ENCODE peak calls at places on chromosome 10, in ten cellular contexts. A is heart left ventricle; Z is RWPE2; D is Panc1; B is CD4-positive, alpha-beta T cell; G is HepG2; S is left lung; W is pancreas; C is HCT116; U is DND-41. V is an unnamed sample.

GRCh38 chr10:33229944-33230267 is 104.6 kb downstream of the NRP1 start:
- ATAC-seq in A (no peak), Z (peak), D (peak), B (no peak), G (no peak), S (peak), W (no peak), C (no peak), U (no peak), V (no peak)

GRCh38 chr10:33245343-33245742 is 89.1 kb downstream of the NRP1 start:
- ATAC-seq in A (no peak), Z (no peak), D (no peak), B (no peak), G (no peak), S (no peak), W (no peak), C (no peak), U (no peak), V (no peak)

GRCh38 chr10:107163086-107163880 is 1.2 kb downstream of the SORCS1 start:
- ATAC-seq in A (no peak), Z (peak), D (no peak), B (no peak), G (no peak), S (no peak), W (peak), C (no peak), U (no peak), V (peak)

GRCh38 chr10:105181616-105182015 is 540.5 kb downstream of the SORCS3 start:
- ATAC-seq in A (no peak), Z (no peak), D (no peak), B (no peak), G (no peak), S (no peak), W (no peak), C (no peak), U (no peak), V (no peak)

GRCh38 chr10:114388275-114388674 is 16.0 kb downstream of the AFAP1L2 start:
- ATAC-seq in A (no peak), Z (peak), D (peak), B (no peak), G (no peak), S (no peak), W (no peak), C (no peak), U (no peak), V (no peak)

GRCh38 chr10:125397608-125398007 is 237.2 kb upstream of the CTBP2 start:
- ATAC-seq in A (no peak), Z (no peak), D (no peak), B (no peak), G (no peak), S (no peak), W (no peak), C (no peak), U (no peak), V (no peak)

GRCh38 chr10:4051408-4052151 is 266.6 kb upstream of the KLF6 start:
- ATAC-seq in A (peak), Z (no peak), D (no peak), B (no peak), G (no peak), S (peak), W (no peak), C (no peak), U (no peak), V (peak)

GRCh38 chr10:70487824-70488223 is 9.3 kb downstream of the PALD1 start:
- ATAC-seq in A (no peak), Z (no peak), D (no peak), B (no peak), G (no peak), S (no peak), W (no peak), C (no peak), U (no peak), V (no peak)

GRCh38 chr10:18308600-18308999 is 168.4 kb downstream of the CACNB2 start:
- ATAC-seq in A (peak), Z (no peak), D (no peak), B (no peak), G (no peak), S (no peak), W (no peak), C (no peak), U (no peak), V (peak)

GRCh38 chr10:76581685-76582084 is 1055.9 kb downstream of the KCNMA1 start:
- ATAC-seq in A (no peak), Z (no peak), D (no peak), B (no peak), G (no peak), S (peak), W (peak), C (no peak), U (no peak), V (no peak)

GRCh38 chr10:34658934-34659333 is 156.2 kb downstream of the PARD3 start:
- ATAC-seq in A (no peak), Z (no peak), D (no peak), B (no peak), G (no peak), S (peak), W (no peak), C (no peak), U (no peak), V (no peak)

GRCh38 chr10:132375116-132375794 is 21.7 kb upstream of the PWWP2B start:
- ATAC-seq in A (no peak), Z (no peak), D (no peak), B (no peak), G (no peak), S (peak), W (no peak), C (no peak), U (no peak), V (no peak)

GRCh38 chr10:5929442-5929841 is 39.4 kb downstream of the FBH1 start:
- ATAC-seq in A (no peak), Z (no peak), D (no peak), B (no peak), G (no peak), S (no peak), W (no peak), C (no peak), U (no peak), V (no peak)

GRCh38 chr10:92011560-92012214 is 88.1 kb downstream of the BTAF1 start:
- ATAC-seq in A (no peak), Z (peak), D (peak), B (no peak), G (peak), S (peak), W (no peak), C (peak), U (no peak), V (no peak)

GRCh38 chr10:124231188-124232135 is 138.1 kb upstream of the CHST15 start:
- ATAC-seq in A (no peak), Z (no peak), D (no peak), B (peak), G (no peak), S (peak), W (no peak), C (no peak), U (peak), V (no peak)

GRCh38 chr10:113978802-113979201 is 64.9 kb upstream of the ADRB1 start:
- ATAC-seq in A (peak), Z (no peak), D (no peak), B (no peak), G (no peak), S (no peak), W (no peak), C (no peak), U (no peak), V (no peak)

GRCh38 chr10:119762805-119763798 is 37.3 kb downstream of the INPP5F start:
- ATAC-seq in A (no peak), Z (no peak), D (no peak), B (no peak), G (no peak), S (no peak), W (no peak), C (no peak), U (no peak), V (no peak)

GRCh38 chr10:112981553-112981952 is 31.5 kb downstream of the TCF7L2 start:
- ATAC-seq in A (no peak), Z (no peak), D (no peak), B (no peak), G (no peak), S (no peak), W (no peak), C (no peak), U (peak), V (no peak)

GRCh38 chr10:13348216-13349017 is at the start of gene SEPHS1:
- ATAC-seq in A (peak), Z (peak), D (peak), B (peak), G (peak), S (peak), W (peak), C (peak), U (peak), V (peak)
- TF ChIP-seq CTCF in A (no peak), Z (no peak), D (no peak), B (no peak), G (no peak), S (no peak), W (no peak), C (no peak), U (peak), V (peak)

GRCh38 chr10:103716206-103717160 is 138.9 kb downstream of the SH3PXD2A start:
- ATAC-seq in A (no peak), Z (peak), D (no peak), B (no peak), G (peak), S (peak), W (peak), C (peak), U (no peak), V (no peak)
- TF ChIP-seq CTCF in A (no peak), Z (peak), D (no peak), B (no peak), G (peak), S (no peak), W (no peak), C (no peak), U (no peak), V (no peak)

DNA sequence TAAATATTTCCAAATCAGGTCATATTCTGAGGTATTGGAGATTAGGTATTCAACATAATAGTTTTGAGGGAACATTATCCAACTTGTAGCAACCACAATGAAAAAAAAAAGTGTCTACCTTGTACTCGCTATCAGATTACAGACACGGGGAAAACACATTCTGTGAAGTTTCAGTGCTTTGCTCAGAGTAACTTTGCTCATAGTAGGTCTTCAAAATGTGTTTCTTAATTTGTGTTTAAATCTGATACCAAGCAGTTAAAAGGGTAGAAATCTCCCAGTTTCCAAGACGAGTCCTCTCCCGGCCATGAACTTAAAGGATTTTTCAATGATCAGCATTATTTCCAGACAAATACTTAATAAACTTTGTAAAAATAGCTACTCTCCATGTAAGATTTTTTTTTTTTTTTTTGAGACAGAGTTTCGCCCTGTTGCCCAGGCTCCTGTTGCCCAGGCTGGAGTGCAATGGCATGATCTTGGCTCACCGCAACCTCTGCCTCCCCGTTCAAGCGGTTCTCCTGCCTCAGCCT is 39.2 kb downstream of the DDIT4 start:
- ATAC-seq in A (no peak), Z (no peak), D (no peak), B (no peak), G (no peak), S (no peak), W (no peak), C (no peak), U (no peak), V (no peak)
- TF ChIP-seq CTCF in A (no peak), Z (no peak), D (no peak), B (no peak), G (no peak), S (no peak), W (no peak), C (no peak), U (no peak), V (no peak)

DNA sequence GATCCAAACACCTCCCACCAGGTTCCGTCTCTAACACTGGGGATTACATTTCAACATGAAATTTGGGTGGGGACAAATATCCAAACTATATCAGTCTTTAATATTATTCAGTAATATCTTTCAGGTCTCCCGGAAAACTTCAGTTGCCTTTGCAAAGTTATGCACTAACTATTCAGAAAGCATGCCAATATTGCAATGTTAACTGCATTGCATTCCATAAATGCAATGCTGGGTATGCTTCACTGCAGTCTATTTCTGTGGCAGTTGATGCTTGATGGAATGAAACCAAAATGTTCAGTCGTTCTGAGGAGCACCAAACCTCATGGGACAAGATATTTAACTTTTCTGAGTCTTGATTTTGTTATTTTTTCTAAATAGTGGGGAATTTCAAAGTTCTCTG is 147.5 kb downstream of the SLC16A9 start:
- ATAC-seq in A (no peak), Z (no peak), D (no peak), B (no peak), G (no peak), S (no peak), W (no peak), C (no peak), U (no peak), V (no peak)
- TF ChIP-seq CTCF in A (no peak), Z (no peak), D (no peak), B (no peak), G (no peak), S (no peak), W (no peak), C (no peak), U (no peak), V (no peak)

GRCh38 chr10:69168493-69168892 is 11.5 kb upstream of the SUPV3L1 start:
- ATAC-seq in A (peak), Z (no peak), D (no peak), B (no peak), G (no peak), S (no peak), W (no peak), C (no peak), U (no peak), V (no peak)
- TF ChIP-seq CTCF in A (no peak), Z (no peak), D (no peak), B (no peak), G (no peak), S (no peak), W (no peak), C (no peak), U (no peak), V (no peak)

GRCh38 chr10:84783386-84783785 is 455.0 kb downstream of the CCSER2 start:
- ATAC-seq in A (no peak), Z (peak), D (peak), B (no peak), G (peak), S (peak), W (peak), C (peak), U (peak), V (no peak)
- TF ChIP-seq CTCF in A (peak), Z (peak), D (peak), B (no peak), G (peak), S (peak), W (peak), C (peak), U (peak), V (no peak)

DNA sequence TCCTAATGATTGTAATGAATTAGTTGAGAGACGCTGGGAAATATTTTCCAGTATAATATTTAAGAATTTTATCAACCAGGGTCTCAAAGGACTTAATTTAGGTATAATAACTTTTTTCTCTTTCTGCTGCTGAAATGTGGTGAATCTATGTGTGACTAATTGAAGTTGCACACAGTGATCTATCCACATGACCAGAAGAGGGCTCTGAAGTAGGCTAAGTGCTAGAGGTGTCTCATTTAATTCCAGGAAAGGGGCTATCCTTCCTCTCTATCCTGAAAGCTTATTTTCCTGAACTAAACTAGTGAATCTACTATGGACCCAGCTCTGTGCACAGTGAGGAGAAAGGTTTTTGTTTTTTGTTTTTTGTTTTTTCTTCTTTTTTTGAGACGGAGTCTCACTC is 294.4 kb upstream of the MYO3A start:
- ATAC-seq in A (no peak), Z (no peak), D (no peak), B (no peak), G (peak), S (no peak), W (no peak), C (no peak), U (no peak), V (no peak)
- TF ChIP-seq CTCF in A (no peak), Z (no peak), D (no peak), B (no peak), G (no peak), S (no peak), W (no peak), C (no peak), U (peak), V (no peak)

V was measured in gastroesophageal sphincter.